ENCODE peak calls at places on chromosome 16, in ten cellular contexts. One of them, this sample, is unnamed.

GRCh38 chr16:733382-734207 is 6.7 kb downstream of the HAGHL start:
- DNase-seq in GM23248: no peak
- DNase-seq in NCI-H2029 treated with DMSO at 0.1 percent for 48 hours: no peak
- DNase-seq in stimulated activated CD8-positive, alpha-beta memory T cell treated with anti-CD3 and anti-CD28 coated beads, Interleukin-4, amount 100 ng/mL, for 24 hours: no peak
- DNase-seq in endothelial cell: peak; percentile 68
- DNase-seq in amygdala: no peak
- DNase-seq in HL-60: no peak
- DNase-seq in mucosa of gallbladder: no peak
- DNase-seq in astrocyte of the spinal cord: no peak
- DNase-seq in T-helper 1 cell: peak; percentile 25
- DNase-seq in this sample: no peak

GRCh38 chr16:89442588-89442987 is 47.8 kb downstream of the ANKRD11 start:
- DNase-seq in amygdala: no peak
- DNase-seq in GM23248: no peak
- DNase-seq in stimulated activated CD8-positive, alpha-beta memory T cell treated with anti-CD3 and anti-CD28 coated beads, Interleukin-4, amount 100 ng/mL, for 24 hours: no peak
- DNase-seq in mucosa of gallbladder: no peak
- DNase-seq in HL-60: no peak
- DNase-seq in NCI-H2029 treated with DMSO at 0.1 percent for 48 hours: no peak
- DNase-seq in T-helper 1 cell: no peak
- DNase-seq in endothelial cell: no peak
- DNase-seq in astrocyte of the spinal cord: no peak
- DNase-seq in this sample: peak; percentile 15

GRCh38 chr16:88298882-88299745 is 83.6 kb upstream of the ZNF469 start:
- DNase-seq in stimulated activated CD8-positive, alpha-beta memory T cell treated with anti-CD3 and anti-CD28 coated beads, Interleukin-4, amount 100 ng/mL, for 24 hours: no peak
- DNase-seq in NCI-H2029 treated with DMSO at 0.1 percent for 48 hours: no peak
- DNase-seq in mucosa of gallbladder: no peak
- DNase-seq in GM23248: peak; percentile 89
- DNase-seq in astrocyte of the spinal cord: peak; percentile 31
- DNase-seq in endothelial cell: no peak
- DNase-seq in T-helper 1 cell: no peak
- DNase-seq in amygdala: no peak
- DNase-seq in HL-60: no peak
- DNase-seq in this sample: no peak

GRCh38 chr16:25109643-25110042 is 1.9 kb upstream of the LCMT1 start:
- DNase-seq in NCI-H2029 treated with DMSO at 0.1 percent for 48 hours: no peak
- DNase-seq in endothelial cell: no peak
- DNase-seq in T-helper 1 cell: no peak
- DNase-seq in amygdala: no peak
- DNase-seq in mucosa of gallbladder: peak; percentile 65
- DNase-seq in stimulated activated CD8-positive, alpha-beta memory T cell treated with anti-CD3 and anti-CD28 coated beads, Interleukin-4, amount 100 ng/mL, for 24 hours: no peak
- DNase-seq in GM23248: peak; percentile 96
- DNase-seq in astrocyte of the spinal cord: peak; percentile 92
- DNase-seq in HL-60: no peak
- DNase-seq in this sample: peak; percentile 67

GRCh38 chr16:89655062-89655643 is 2.4 kb downstream of the CHMP1A start:
- DNase-seq in amygdala: no peak
- DNase-seq in stimulated activated CD8-positive, alpha-beta memory T cell treated with anti-CD3 and anti-CD28 coated beads, Interleukin-4, amount 100 ng/mL, for 24 hours: no peak
- DNase-seq in astrocyte of the spinal cord: no peak
- DNase-seq in HL-60: no peak
- DNase-seq in endothelial cell: no peak
- DNase-seq in GM23248: no peak
- DNase-seq in NCI-H2029 treated with DMSO at 0.1 percent for 48 hours: no peak
- DNase-seq in mucosa of gallbladder: no peak
- DNase-seq in T-helper 1 cell: no peak
- DNase-seq in this sample: no peak

GRCh38 chr16:2195316-2196161 is 866 bp downstream of the CASKIN1 start:
- DNase-seq in endothelial cell: no peak
- DNase-seq in HL-60: no peak
- DNase-seq in NCI-H2029 treated with DMSO at 0.1 percent for 48 hours: no peak
- DNase-seq in mucosa of gallbladder: no peak
- DNase-seq in amygdala: no peak
- DNase-seq in GM23248: no peak
- DNase-seq in astrocyte of the spinal cord: no peak
- DNase-seq in T-helper 1 cell: no peak
- DNase-seq in stimulated activated CD8-positive, alpha-beta memory T cell treated with anti-CD3 and anti-CD28 coated beads, Interleukin-4, amount 100 ng/mL, for 24 hours: no peak
- DNase-seq in this sample: no peak

GRCh38 chr16:73743665-73744496 is 552.7 kb upstream of the PSMD7 start:
- DNase-seq in stimulated activated CD8-positive, alpha-beta memory T cell treated with anti-CD3 and anti-CD28 coated beads, Interleukin-4, amount 100 ng/mL, for 24 hours: no peak
- DNase-seq in amygdala: no peak
- DNase-seq in GM23248: no peak
- DNase-seq in endothelial cell: peak; percentile 29
- DNase-seq in mucosa of gallbladder: no peak
- DNase-seq in T-helper 1 cell: no peak
- DNase-seq in HL-60: no peak
- DNase-seq in astrocyte of the spinal cord: no peak
- DNase-seq in NCI-H2029 treated with DMSO at 0.1 percent for 48 hours: no peak
- DNase-seq in this sample: no peak

GRCh38 chr16:53509906-53510703 is 7.1 kb upstream of the AKTIP start:
- DNase-seq in GM23248: peak; percentile 79
- DNase-seq in endothelial cell: peak; percentile 59
- DNase-seq in amygdala: peak; percentile 13
- DNase-seq in NCI-H2029 treated with DMSO at 0.1 percent for 48 hours: no peak
- DNase-seq in mucosa of gallbladder: peak; percentile 74
- DNase-seq in T-helper 1 cell: peak; percentile 40
- DNase-seq in astrocyte of the spinal cord: peak; percentile 65
- DNase-seq in stimulated activated CD8-positive, alpha-beta memory T cell treated with anti-CD3 and anti-CD28 coated beads, Interleukin-4, amount 100 ng/mL, for 24 hours: no peak
- DNase-seq in HL-60: peak; percentile 41
- DNase-seq in this sample: peak; percentile 65

GRCh38 chr16:12794486-12795399 is 8.9 kb downstream of the CPPED1 start:
- DNase-seq in astrocyte of the spinal cord: no peak
- DNase-seq in GM23248: peak; percentile 24
- DNase-seq in NCI-H2029 treated with DMSO at 0.1 percent for 48 hours: no peak
- DNase-seq in stimulated activated CD8-positive, alpha-beta memory T cell treated with anti-CD3 and anti-CD28 coated beads, Interleukin-4, amount 100 ng/mL, for 24 hours: no peak
- DNase-seq in amygdala: no peak
- DNase-seq in mucosa of gallbladder: peak; percentile 33
- DNase-seq in HL-60: no peak
- DNase-seq in T-helper 1 cell: no peak
- DNase-seq in endothelial cell: no peak
- DNase-seq in this sample: no peak